ENCODE peak calls at places on chromosomes 4 and X, in four cellular contexts. M is CD8-positive, alpha-beta memory T cell; N is non-pigmented ciliary epithelial cell; D is memory B cell. X is an unnamed sample.

GRCh38 chr4:167428172-167428571 is 193.9 kb upstream of the SPOCK3 start:
- DNase-seq in N (no peak), M (no peak), D (no peak), X (no peak)

GRCh38 chr4:24278693-24279092 is 305.7 kb downstream of the DHX15 start:
- DNase-seq in M (no peak), N (no peak), D (no peak), X (no peak)

GRCh38 chrX:8306296-8306975 is 135.4 kb upstream of the VCX2 start:
- DNase-seq in D (no peak), M (no peak), N (no peak), X (no peak)

GRCh38 chr4:116358633-116359222 is 726.6 kb downstream of the TRAM1L1 start:
- DNase-seq in N (peak), D (no peak), M (no peak), X (no peak)

GRCh38 chr4:94558392-94558920 is 106.7 kb downstream of the PDLIM5 start:
- DNase-seq in N (no peak), M (no peak), D (no peak), X (no peak)

GRCh38 chr4:144705861-144706590 is 60.1 kb downstream of the HHIP start:
- DNase-seq in M (no peak), D (no peak), N (no peak), X (no peak)

GRCh38 chr4:176193898-176194297 is 1.5 kb downstream of the SPATA4 start:
- DNase-seq in D (no peak), N (no peak), M (no peak), X (no peak)

GRCh38 chr4:51932261-51932660 is 87.9 kb downstream of the LRRC66 start:
- DNase-seq in D (no peak), M (no peak), N (no peak), X (no peak)

GRCh38 chr4:142656178-142656577 is 189.9 kb downstream of the INPP4B start:
- DNase-seq in D (no peak), M (no peak), N (no peak), X (no peak)

GRCh38 chr4:53558061-53558801 is 33.1 kb downstream of the LNX1 start:
- DNase-seq in N (no peak), D (no peak), M (no peak), X (no peak)

GRCh38 chrX:39953879-39954278 is 143.9 kb downstream of the BCOR start:
- DNase-seq in N (no peak), M (no peak), D (no peak), X (no peak)

GRCh38 chrX:30831082-30831481 is 58.0 kb downstream of the TAB3 start:
- DNase-seq in N (no peak), D (no peak), M (no peak), X (no peak)

GRCh38 chr4:142407569-142407968 is 438.5 kb downstream of the INPP4B start:
- DNase-seq in D (no peak), M (no peak), N (no peak), X (no peak)